ENCODE peak calls at places on chromosomes 4 and X, in four cellular contexts. One of them, this sample, is unnamed.

GRCh38 chrX:856901-857300 is 226.3 kb downstream of the SHOX start:
- DNase-seq in activated CD4-positive, alpha-beta T cell treated with anti-CD3 and anti-CD28 coated beads for 48 hours: no peak
- DNase-seq in progenitor cell of endocrine pancreas: no peak
- DNase-seq in lower lobe of right lung: no peak
- DNase-seq in this sample: no peak

GRCh38 chrX:13376857-13377441 is 57.1 kb upstream of the ATXN3L start:
- DNase-seq in activated CD4-positive, alpha-beta T cell treated with anti-CD3 and anti-CD28 coated beads for 48 hours: peak
- DNase-seq in progenitor cell of endocrine pancreas: no peak
- DNase-seq in lower lobe of right lung: no peak
- DNase-seq in this sample: no peak

GRCh38 chr4:104591505-104591904 is 96.8 kb upstream of the CXXC4 start:
- DNase-seq in activated CD4-positive, alpha-beta T cell treated with anti-CD3 and anti-CD28 coated beads for 48 hours: no peak
- DNase-seq in progenitor cell of endocrine pancreas: no peak
- DNase-seq in lower lobe of right lung: peak
- DNase-seq in this sample: no peak

GRCh38 chr4:99414401-99414800 is 20.7 kb downstream of the ADH7 start:
- DNase-seq in activated CD4-positive, alpha-beta T cell treated with anti-CD3 and anti-CD28 coated beads for 48 hours: no peak
- DNase-seq in progenitor cell of endocrine pancreas: no peak
- DNase-seq in lower lobe of right lung: no peak
- DNase-seq in this sample: no peak

GRCh38 chrX:56574861-56575260 is 11.4 kb downstream of the UBQLN2 start:
- DNase-seq in activated CD4-positive, alpha-beta T cell treated with anti-CD3 and anti-CD28 coated beads for 48 hours: no peak
- DNase-seq in progenitor cell of endocrine pancreas: no peak
- DNase-seq in lower lobe of right lung: no peak
- DNase-seq in this sample: no peak

GRCh38 chr4:89308161-89308500 is 531 bp upstream of the GPRIN3 start:
- DNase-seq in activated CD4-positive, alpha-beta T cell treated with anti-CD3 and anti-CD28 coated beads for 48 hours: no peak
- DNase-seq in progenitor cell of endocrine pancreas: no peak
- DNase-seq in lower lobe of right lung: no peak
- DNase-seq in this sample: no peak

GRCh38 chr4:164509951-164510350 is 244.0 kb upstream of the SMIM31 start:
- DNase-seq in activated CD4-positive, alpha-beta T cell treated with anti-CD3 and anti-CD28 coated beads for 48 hours: no peak
- DNase-seq in progenitor cell of endocrine pancreas: no peak
- DNase-seq in lower lobe of right lung: no peak
- DNase-seq in this sample: no peak

GRCh38 chr4:25560605-25561004 is 95.0 kb upstream of the SLC34A2 start:
- DNase-seq in activated CD4-positive, alpha-beta T cell treated with anti-CD3 and anti-CD28 coated beads for 48 hours: no peak
- DNase-seq in progenitor cell of endocrine pancreas: no peak
- DNase-seq in lower lobe of right lung: peak
- DNase-seq in this sample: no peak

GRCh38 chr4:94000559-94000958 is 172.0 kb downstream of the ATOH1 start:
- DNase-seq in activated CD4-positive, alpha-beta T cell treated with anti-CD3 and anti-CD28 coated beads for 48 hours: no peak
- DNase-seq in progenitor cell of endocrine pancreas: no peak
- DNase-seq in lower lobe of right lung: no peak
- DNase-seq in this sample: no peak

GRCh38 chrX:22952011-22952410 is 47.7 kb upstream of the DDX53 start:
- DNase-seq in activated CD4-positive, alpha-beta T cell treated with anti-CD3 and anti-CD28 coated beads for 48 hours: no peak
- DNase-seq in progenitor cell of endocrine pancreas: no peak
- DNase-seq in lower lobe of right lung: no peak
- DNase-seq in this sample: no peak

GRCh38 chr4:89197920-89198319 is 86.6 kb downstream of the TIGD2 start:
- DNase-seq in activated CD4-positive, alpha-beta T cell treated with anti-CD3 and anti-CD28 coated beads for 48 hours: no peak
- DNase-seq in progenitor cell of endocrine pancreas: no peak
- DNase-seq in lower lobe of right lung: no peak
- DNase-seq in this sample: no peak

GRCh38 chr4:159674241-159674640 is 571.4 kb downstream of the RAPGEF2 start:
- DNase-seq in activated CD4-positive, alpha-beta T cell treated with anti-CD3 and anti-CD28 coated beads for 48 hours: no peak
- DNase-seq in progenitor cell of endocrine pancreas: no peak
- DNase-seq in lower lobe of right lung: no peak
- DNase-seq in this sample: no peak

GRCh38 chr4:173171098-173171497 is 2.5 kb downstream of the GALNT7 start:
- DNase-seq in activated CD4-positive, alpha-beta T cell treated with anti-CD3 and anti-CD28 coated beads for 48 hours: no peak
- DNase-seq in progenitor cell of endocrine pancreas: no peak
- DNase-seq in lower lobe of right lung: no peak
- DNase-seq in this sample: no peak

GRCh38 chr4:23728393-23728792 is 161.5 kb downstream of the PPARGC1A start:
- DNase-seq in activated CD4-positive, alpha-beta T cell treated with anti-CD3 and anti-CD28 coated beads for 48 hours: no peak
- DNase-seq in progenitor cell of endocrine pancreas: no peak
- DNase-seq in lower lobe of right lung: no peak
- DNase-seq in this sample: no peak

GRCh38 chr4:123994917-123995316 is 598.3 kb downstream of the SPRY1 start:
- DNase-seq in activated CD4-positive, alpha-beta T cell treated with anti-CD3 and anti-CD28 coated beads for 48 hours: no peak
- DNase-seq in progenitor cell of endocrine pancreas: no peak
- DNase-seq in lower lobe of right lung: no peak
- DNase-seq in this sample: no peak

GRCh38 chr4:168515222-168516011 is 18.6 kb downstream of the PALLD start:
- DNase-seq in activated CD4-positive, alpha-beta T cell treated with anti-CD3 and anti-CD28 coated beads for 48 hours: no peak
- DNase-seq in progenitor cell of endocrine pancreas: no peak
- DNase-seq in lower lobe of right lung: no peak
- DNase-seq in this sample: no peak

GRCh38 chr4:177566691-177567090 is 124.5 kb upstream of the AGA start:
- DNase-seq in activated CD4-positive, alpha-beta T cell treated with anti-CD3 and anti-CD28 coated beads for 48 hours: no peak
- DNase-seq in progenitor cell of endocrine pancreas: no peak
- DNase-seq in lower lobe of right lung: no peak
- DNase-seq in this sample: no peak